ENCODE peak calls at places on chromosome 14, in four cellular contexts. Q, L, R and T are unnamed samples.

GRCh38 chr14:100440207-100440631 is 117.1 kb downstream of the SLC25A47 start:
- DNase-seq in Q (peak), L (peak), R (peak), T (no peak)

GRCh38 chr14:29035129-29035528 is 268.5 kb downstream of the FOXG1 start:
- DNase-seq in Q (no peak), L (no peak), R (no peak), T (no peak)

GRCh38 chr14:71933026-71933587 is 878 bp downstream of the RGS6 start:
- DNase-seq in Q (no peak), L (peak), R (peak), T (no peak)

GRCh38 chr14:101809671-101810514 is 48.4 kb downstream of the PPP2R5C start:
- DNase-seq in Q (peak), L (peak), R (peak), T (peak)

GRCh38 chr14:37546621-37547447 is 48.2 kb downstream of the FOXA1 start:
- DNase-seq in Q (peak), L (no peak), R (peak), T (no peak)

GRCh38 chr14:79196216-79196615 is 1015.1 kb downstream of the DIO2 start:
- DNase-seq in Q (no peak), L (no peak), R (no peak), T (no peak)

GRCh38 chr14:64569108-64570045 is 19.6 kb downstream of the PPP1R36 start:
- DNase-seq in Q (peak), L (no peak), R (no peak), T (no peak)

GRCh38 chr14:77570706-77571293 is 45.6 kb downstream of the SPTLC2 start:
- DNase-seq in Q (no peak), L (no peak), R (no peak), T (no peak)

GRCh38 chr14:54683882-54684794 is 117.2 kb downstream of the SAMD4A start:
- DNase-seq in Q (peak), L (no peak), R (peak), T (no peak)

GRCh38 chr14:100246809-100247428 is 8.0 kb downstream of the YY1 start:
- DNase-seq in Q (peak), L (peak), R (peak), T (no peak)

GRCh38 chr14:59331217-59331616 is 134.0 kb downstream of the GPR135 start:
- DNase-seq in Q (no peak), L (no peak), R (peak), T (no peak)

GRCh38 chr14:74653386-74654138 is 41.5 kb upstream of the LTBP2 start:
- DNase-seq in Q (no peak), L (no peak), R (peak), T (no peak)

GRCh38 chr14:60482743-60483142 is 3.1 kb downstream of the C14orf39 start:
- DNase-seq in Q (no peak), L (no peak), R (no peak), T (no peak)

GRCh38 chr14:65195042-65195719 is 92.9 kb upstream of the MAX start:
- DNase-seq in Q (no peak), L (no peak), R (no peak), T (no peak)

GRCh38 chr14:92922883-92923743 is at the start of gene CHGA:
- DNase-seq in Q (peak), L (peak), R (peak), T (peak)

GRCh38 chr14:52663850-52664249 is 31.5 kb downstream of the ERO1A start:
- DNase-seq in Q (no peak), L (no peak), R (peak), T (no peak)

GRCh38 chr14:67554341-67554740 is 21.3 kb downstream of the PLEKHH1 start:
- DNase-seq in Q (no peak), L (no peak), R (no peak), T (no peak)

GRCh38 chr14:50038398-50039119 is 77.8 kb downstream of the VCPKMT start:
- DNase-seq in Q (peak), L (no peak), R (peak), T (peak)

GRCh38 chr14:22668417-22668816 is 24.3 kb upstream of the OR6J1 start:
- DNase-seq in Q (peak), L (no peak), R (no peak), T (no peak)

GRCh38 chr14:89061696-89062095 is 237.2 kb downstream of the TTC8 start:
- DNase-seq in Q (peak), L (no peak), R (no peak), T (no peak)

GRCh38 chr14:51069065-51069464 is 25.8 kb downstream of the TRIM9 start:
- DNase-seq in Q (peak), L (no peak), R (no peak), T (no peak)

GRCh38 chr14:91395998-91396660 is 21.5 kb downstream of the CCDC88C start:
- DNase-seq in Q (no peak), L (peak), R (peak), T (no peak)

GRCh38 chr14:105776924-105777323 is 250.5 kb downstream of the TMEM121 start:
- DNase-seq in Q (no peak), L (no peak), R (no peak), T (no peak)

GRCh38 chr14:61034416-61035100 is 53.5 kb downstream of the SLC38A6 start:
- DNase-seq in Q (no peak), L (no peak), R (no peak), T (no peak)